ENCODE peak calls at places on chromosomes 13 and 19, in eight cellular contexts. One of them, this sample, is unnamed.

GRCh38 chr19:9342610-9343304 is 18.8 kb downstream of the ZNF559 start:
- DNase-seq in endothelial cell of umbilical vein: no peak
- DNase-seq in H1: no peak
- DNase-seq in HepG2: no peak
- DNase-seq in GM12878: no peak
- DNase-seq in K562: no peak
- DNase-seq in SK-N-MC: no peak
- DNase-seq in HCT116: no peak
- DNase-seq in this sample: peak; percentile 14

GRCh38 chr19:17092696-17093095 is 17.1 kb downstream of the MYO9B start:
- DNase-seq in H1: no peak
- DNase-seq in K562: no peak
- DNase-seq in SK-N-MC: no peak
- DNase-seq in HepG2: no peak
- DNase-seq in GM12878: no peak
- DNase-seq in endothelial cell of umbilical vein: no peak
- DNase-seq in HCT116: no peak
- DNase-seq in this sample: no peak

GRCh38 chr13:41065098-41065497 is 3.8 kb downstream of the WBP4 start:
- DNase-seq in H1: no peak
- DNase-seq in K562: no peak
- DNase-seq in SK-N-MC: no peak
- DNase-seq in GM12878: no peak
- DNase-seq in endothelial cell of umbilical vein: peak; percentile 77
- DNase-seq in HepG2: no peak
- DNase-seq in HCT116: no peak
- DNase-seq in this sample: no peak

GRCh38 chr13:36766295-36766694 is 52.7 kb upstream of the RFXAP start:
- DNase-seq in endothelial cell of umbilical vein: no peak
- DNase-seq in SK-N-MC: no peak
- DNase-seq in K562: no peak
- DNase-seq in HepG2: peak; percentile 47
- DNase-seq in HCT116: peak; percentile 13
- DNase-seq in H1: no peak
- DNase-seq in GM12878: no peak
- DNase-seq in this sample: peak; percentile 17

GRCh38 chr19:32879741-32880140 is 10.2 kb upstream of the SLC7A9 start:
- DNase-seq in H1: peak; percentile 28
- DNase-seq in HCT116: no peak
- DNase-seq in HepG2: no peak
- DNase-seq in endothelial cell of umbilical vein: no peak
- DNase-seq in K562: no peak
- DNase-seq in GM12878: no peak
- DNase-seq in SK-N-MC: no peak
- DNase-seq in this sample: no peak

GRCh38 chr19:4811328-4812131 is 20.0 kb downstream of the TICAM1 start:
- DNase-seq in HCT116: peak; percentile 58
- DNase-seq in endothelial cell of umbilical vein: peak; percentile 68
- DNase-seq in H1: peak; percentile 99
- DNase-seq in GM12878: no peak
- DNase-seq in SK-N-MC: no peak
- DNase-seq in HepG2: peak; percentile 63
- DNase-seq in K562: peak; percentile 72
- DNase-seq in this sample: peak; percentile 75

GRCh38 chr19:34962281-34962944 is 1.6 kb downstream of the ZNF792 start:
- DNase-seq in endothelial cell of umbilical vein: peak; percentile 95
- DNase-seq in GM12878: no peak
- DNase-seq in H1: no peak
- DNase-seq in HepG2: peak; percentile 86
- DNase-seq in HCT116: no peak
- DNase-seq in K562: peak; percentile 61
- DNase-seq in SK-N-MC: no peak
- DNase-seq in this sample: no peak

GRCh38 chr13:52348983-52349780 is 56.8 kb downstream of the THSD1 start:
- DNase-seq in K562: no peak
- DNase-seq in HepG2: no peak
- DNase-seq in endothelial cell of umbilical vein: peak; percentile 51
- DNase-seq in H1: no peak
- DNase-seq in HCT116: peak; percentile 73
- DNase-seq in GM12878: no peak
- DNase-seq in SK-N-MC: no peak
- DNase-seq in this sample: no peak

GRCh38 chr19:14187586-14187985 is 18.4 kb downstream of the ADGRL1 start:
- DNase-seq in K562: peak; percentile 22
- DNase-seq in GM12878: no peak
- DNase-seq in HepG2: no peak
- DNase-seq in SK-N-MC: no peak
- DNase-seq in endothelial cell of umbilical vein: no peak
- DNase-seq in H1: no peak
- DNase-seq in HCT116: no peak
- DNase-seq in this sample: no peak

GRCh38 chr13:87234981-87235380 is 436.2 kb upstream of the SLITRK5 start:
- DNase-seq in H1: no peak
- DNase-seq in GM12878: no peak
- DNase-seq in endothelial cell of umbilical vein: no peak
- DNase-seq in HepG2: no peak
- DNase-seq in HCT116: no peak
- DNase-seq in K562: no peak
- DNase-seq in SK-N-MC: no peak
- DNase-seq in this sample: no peak

GRCh38 chr19:35265126-35265995 is 3.4 kb upstream of the USF2 start:
- DNase-seq in HepG2: no peak
- DNase-seq in HCT116: no peak
- DNase-seq in GM12878: no peak
- DNase-seq in K562: no peak
- DNase-seq in endothelial cell of umbilical vein: no peak
- DNase-seq in H1: no peak
- DNase-seq in SK-N-MC: no peak
- DNase-seq in this sample: no peak

GRCh38 chr19:50835103-50835784 is 1.9 kb upstream of the KLK15 start:
- DNase-seq in endothelial cell of umbilical vein: no peak
- DNase-seq in GM12878: no peak
- DNase-seq in K562: no peak
- DNase-seq in HepG2: no peak
- DNase-seq in H1: no peak
- DNase-seq in SK-N-MC: no peak
- DNase-seq in HCT116: no peak
- DNase-seq in this sample: peak; percentile 47

GRCh38 chr19:13964776-13965175 is 12.5 kb downstream of the DCAF15 start:
- DNase-seq in H1: no peak
- DNase-seq in HCT116: no peak
- DNase-seq in endothelial cell of umbilical vein: no peak
- DNase-seq in K562: no peak
- DNase-seq in GM12878: no peak
- DNase-seq in HepG2: no peak
- DNase-seq in SK-N-MC: no peak
- DNase-seq in this sample: no peak

GRCh38 chr19:19110410-19111137 is 27.7 kb downstream of the TMEM161A start:
- DNase-seq in K562: no peak
- DNase-seq in H1: no peak
- DNase-seq in HepG2: no peak
- DNase-seq in endothelial cell of umbilical vein: peak; percentile 31
- DNase-seq in HCT116: no peak
- DNase-seq in SK-N-MC: no peak
- DNase-seq in GM12878: no peak
- DNase-seq in this sample: peak; percentile 87

GRCh38 chr13:110187501-110188161 is 119.3 kb downstream of the COL4A1 start:
- DNase-seq in endothelial cell of umbilical vein: peak; percentile 37
- DNase-seq in SK-N-MC: peak; percentile 61
- DNase-seq in GM12878: no peak
- DNase-seq in H1: no peak
- DNase-seq in HCT116: no peak
- DNase-seq in K562: no peak
- DNase-seq in HepG2: no peak
- DNase-seq in this sample: no peak

GRCh38 chr13:28684257-28684656 is 25.3 kb downstream of the POMP start:
- DNase-seq in K562: no peak
- DNase-seq in SK-N-MC: no peak
- DNase-seq in HepG2: peak; percentile 1
- DNase-seq in endothelial cell of umbilical vein: no peak
- DNase-seq in H1: peak; percentile 85
- DNase-seq in GM12878: no peak
- DNase-seq in HCT116: no peak
- DNase-seq in this sample: peak; percentile 95

GRCh38 chr13:51818771-51819511 is 15.0 kb upstream of the DHRS12 start:
- DNase-seq in SK-N-MC: no peak
- DNase-seq in endothelial cell of umbilical vein: no peak
- DNase-seq in GM12878: no peak
- DNase-seq in H1: no peak
- DNase-seq in K562: no peak
- DNase-seq in HCT116: no peak
- DNase-seq in HepG2: no peak
- DNase-seq in this sample: no peak

GRCh38 chr13:106276876-106277275 is 258.6 kb downstream of the EFNB2 start:
- DNase-seq in HCT116: no peak
- DNase-seq in H1: no peak
- DNase-seq in HepG2: no peak
- DNase-seq in SK-N-MC: no peak
- DNase-seq in endothelial cell of umbilical vein: no peak
- DNase-seq in GM12878: no peak
- DNase-seq in K562: no peak
- DNase-seq in this sample: no peak

GRCh38 chr13:65594255-65594654 is 1635.9 kb downstream of the PCDH9 start:
- DNase-seq in K562: no peak
- DNase-seq in H1: no peak
- DNase-seq in HepG2: no peak
- DNase-seq in HCT116: no peak
- DNase-seq in GM12878: no peak
- DNase-seq in endothelial cell of umbilical vein: no peak
- DNase-seq in SK-N-MC: no peak
- DNase-seq in this sample: no peak

GRCh38 chr19:48490980-48491792 is 20.4 kb downstream of the LMTK3 start:
- DNase-seq in K562: peak; percentile 94
- DNase-seq in H1: peak; percentile 87
- DNase-seq in HCT116: peak; percentile 71
- DNase-seq in GM12878: no peak
- DNase-seq in HepG2: no peak
- DNase-seq in endothelial cell of umbilical vein: no peak
- DNase-seq in SK-N-MC: no peak
- DNase-seq in this sample: peak; percentile 88

DNA sequence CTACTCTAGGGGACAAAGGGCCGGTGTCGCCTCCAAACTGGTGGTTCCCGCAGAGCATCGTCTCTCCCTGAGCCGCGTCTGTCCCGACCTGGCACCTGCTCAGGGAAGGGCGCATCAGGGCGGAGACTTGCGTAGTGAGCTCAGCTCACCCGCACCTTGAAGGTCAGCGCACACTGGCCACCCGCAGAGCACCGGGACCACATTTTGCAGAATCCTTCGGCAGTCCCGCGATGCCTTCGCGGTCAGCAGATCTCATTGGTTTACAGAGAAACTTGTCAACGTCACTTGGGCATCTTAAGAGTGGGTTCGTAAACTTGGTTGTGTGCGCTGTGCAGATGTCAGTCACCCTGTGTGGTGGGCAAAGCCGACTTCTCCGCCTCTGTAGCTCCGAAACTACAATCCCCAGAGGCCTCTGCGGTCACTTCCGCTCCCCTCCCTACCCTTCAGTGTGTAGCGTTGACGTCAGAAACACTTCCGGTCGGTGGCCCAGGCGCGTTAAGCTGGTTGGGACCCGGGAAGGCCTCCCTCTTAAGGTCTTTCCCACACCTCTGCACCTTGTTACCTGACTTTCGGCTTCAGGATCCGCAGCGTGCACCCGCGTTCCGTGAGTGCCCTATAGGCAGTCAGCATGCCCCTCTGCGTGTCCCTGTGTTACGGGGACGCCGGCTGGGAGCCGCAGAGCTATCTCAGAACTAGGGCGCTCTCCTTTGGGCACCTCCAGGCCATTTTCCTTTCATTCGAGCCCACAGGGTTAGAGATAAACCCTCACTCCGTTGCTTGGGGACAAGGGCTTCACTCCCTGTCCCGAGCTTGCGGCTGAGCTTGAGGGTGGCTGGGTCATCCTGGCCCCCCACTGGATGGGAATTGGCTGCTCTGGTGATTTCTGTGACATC is 36.5 kb upstream of the ZNF527 start:
- DNase-seq in H1: peak; percentile 90
- DNase-seq in HCT116: no peak
- DNase-seq in K562: peak; percentile 13
- DNase-seq in GM12878: peak; percentile 71
- DNase-seq in endothelial cell of umbilical vein: peak; percentile 94
- DNase-seq in HepG2: no peak
- DNase-seq in SK-N-MC: peak; percentile 53
- DNase-seq in this sample: peak; percentile 98
- TF ChIP-seq EZH2 in H1: no peak
- TF ChIP-seq EZH2 in HCT116: no peak
- TF ChIP-seq EZH2 in K562: no peak
- TF ChIP-seq EZH2 in GM12878: no peak
- TF ChIP-seq EZH2 in endothelial cell of umbilical vein: no peak
- TF ChIP-seq EZH2 in HepG2: no peak
- TF ChIP-seq EZH2 in SK-N-MC: no peak
- TF ChIP-seq EZH2 in this sample: no peak

GRCh38 chr13:85373322-85373721 is 425.9 kb downstream of the SLITRK6 start:
- DNase-seq in H1: no peak
- DNase-seq in SK-N-MC: no peak
- DNase-seq in HepG2: peak; percentile 16
- DNase-seq in K562: no peak
- DNase-seq in HCT116: no peak
- DNase-seq in endothelial cell of umbilical vein: no peak
- DNase-seq in GM12878: no peak
- DNase-seq in this sample: no peak
- TF ChIP-seq POLR2AphosphoS5 in H1: no peak
- TF ChIP-seq POLR2AphosphoS5 in SK-N-MC: no peak
- TF ChIP-seq POLR2AphosphoS5 in HepG2: no peak
- TF ChIP-seq POLR2AphosphoS5 in K562: no peak
- TF ChIP-seq POLR2AphosphoS5 in HCT116: no peak
- TF ChIP-seq POLR2AphosphoS5 in endothelial cell of umbilical vein: no peak
- TF ChIP-seq POLR2AphosphoS5 in GM12878: no peak
- TF ChIP-seq POLR2AphosphoS5 in this sample: no peak

DNA sequence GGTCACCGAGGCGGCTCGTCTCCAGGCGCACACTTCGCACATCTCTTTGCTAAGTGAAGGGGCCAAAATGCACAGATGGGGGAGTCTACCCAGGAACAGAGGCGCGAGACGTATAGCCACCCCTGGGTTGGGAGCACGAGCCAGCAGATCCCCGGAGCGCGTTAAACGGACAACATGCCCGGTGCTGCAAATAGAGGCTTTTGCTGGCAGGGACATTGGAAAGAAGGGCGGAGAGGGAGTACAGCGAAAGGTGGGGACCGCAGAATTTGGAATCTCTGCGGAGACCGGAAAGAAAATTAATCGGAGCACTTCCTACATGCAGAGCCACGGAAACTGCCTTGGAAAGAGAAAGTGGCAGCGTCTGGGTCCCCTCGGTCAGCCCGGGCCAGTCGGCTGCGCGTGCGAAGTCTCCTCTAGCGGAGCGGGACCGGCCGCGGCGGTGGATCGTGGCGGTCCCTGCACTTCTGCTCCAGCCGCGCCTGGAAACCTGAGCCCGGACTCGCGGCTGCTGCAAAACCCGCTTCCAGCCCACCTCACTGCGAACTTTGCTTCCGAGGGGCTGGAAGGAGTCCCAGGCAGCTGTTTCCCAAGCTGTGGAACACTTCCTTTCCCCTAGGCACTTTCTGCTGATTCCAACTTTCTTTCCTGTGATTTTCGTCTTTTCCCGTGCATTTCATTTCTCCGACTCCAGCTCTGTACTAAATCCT is 791 bp upstream of the PCDH9 start:
- DNase-seq in GM12878: no peak
- DNase-seq in SK-N-MC: no peak
- DNase-seq in endothelial cell of umbilical vein: peak; percentile 73
- DNase-seq in HepG2: peak; percentile 9
- DNase-seq in H1: peak; percentile 74
- DNase-seq in K562: peak; percentile 11
- DNase-seq in HCT116: no peak
- DNase-seq in this sample: peak; percentile 72
- TF ChIP-seq EZH2 in GM12878: no peak
- TF ChIP-seq EZH2 in SK-N-MC: no peak
- TF ChIP-seq EZH2 in endothelial cell of umbilical vein: no peak
- TF ChIP-seq EZH2 in HepG2: peak; percentile 76
- TF ChIP-seq EZH2 in H1: no peak
- TF ChIP-seq EZH2 in K562: no peak
- TF ChIP-seq EZH2 in HCT116: no peak
- TF ChIP-seq EZH2 in this sample: no peak

GRCh38 chr19:49766938-49767315 is at the start of gene AP2A1:
- DNase-seq in endothelial cell of umbilical vein: no peak
- DNase-seq in SK-N-MC: no peak
- DNase-seq in K562: no peak
- DNase-seq in H1: no peak
- DNase-seq in HepG2: no peak
- DNase-seq in GM12878: no peak
- DNase-seq in HCT116: no peak
- DNase-seq in this sample: no peak
- TF ChIP-seq POLR2AphosphoS5 in endothelial cell of umbilical vein: peak; percentile 44
- TF ChIP-seq POLR2AphosphoS5 in SK-N-MC: peak; percentile 63
- TF ChIP-seq POLR2AphosphoS5 in K562: no peak
- TF ChIP-seq POLR2AphosphoS5 in H1: no peak
- TF ChIP-seq POLR2AphosphoS5 in HepG2: no peak
- TF ChIP-seq POLR2AphosphoS5 in GM12878: no peak
- TF ChIP-seq POLR2AphosphoS5 in HCT116: peak; percentile 46
- TF ChIP-seq POLR2AphosphoS5 in this sample: peak; percentile 64